ENCODE peak calls at places on chromosomes 13 and 19, in four cellular contexts. One of them, this sample, is unnamed.

GRCh38 chr13:112857914-112858490 is 111.0 kb upstream of the MCF2L start:
- DNase-seq in H1: no peak
- DNase-seq in HepG2: no peak
- DNase-seq in K562: no peak
- DNase-seq in this sample: no peak

GRCh38 chr13:29802621-29803020 is 47.8 kb downstream of the UBL3 start:
- DNase-seq in H1: no peak
- DNase-seq in HepG2: no peak
- DNase-seq in K562: no peak
- DNase-seq in this sample: peak

GRCh38 chr19:40928859-40929258 is 46.8 kb upstream of the CYP2A7 start:
- DNase-seq in H1: no peak
- DNase-seq in HepG2: no peak
- DNase-seq in K562: peak
- DNase-seq in this sample: no peak

GRCh38 chr13:59277106-59277505 is 886.6 kb downstream of the DIAPH3 start:
- DNase-seq in H1: no peak
- DNase-seq in HepG2: no peak
- DNase-seq in K562: no peak
- DNase-seq in this sample: no peak

GRCh38 chr13:111650626-111651025 is 330.2 kb downstream of the TEX29 start:
- DNase-seq in H1: no peak
- DNase-seq in HepG2: no peak
- DNase-seq in K562: no peak
- DNase-seq in this sample: no peak

GRCh38 chr19:1063030-1063908 is 3.7 kb upstream of the ARHGAP45 start:
- DNase-seq in H1: no peak
- DNase-seq in HepG2: no peak
- DNase-seq in K562: peak
- DNase-seq in this sample: no peak

GRCh38 chr19:3593156-3593555 is 7.9 kb downstream of the GIPC3 start:
- DNase-seq in H1: no peak
- DNase-seq in HepG2: no peak
- DNase-seq in K562: no peak
- DNase-seq in this sample: no peak

GRCh38 chr19:46745521-46746280 is at the start of gene FKRP:
- DNase-seq in H1: no peak
- DNase-seq in HepG2: no peak
- DNase-seq in K562: peak
- DNase-seq in this sample: no peak

GRCh38 chr13:76812206-76812882 is 73.9 kb downstream of the KCTD12 start:
- DNase-seq in H1: no peak
- DNase-seq in HepG2: no peak
- DNase-seq in K562: no peak
- DNase-seq in this sample: no peak

GRCh38 chr13:112966776-112967175 is 2.2 kb upstream of the MCF2L start:
- DNase-seq in H1: no peak
- DNase-seq in HepG2: no peak
- DNase-seq in K562: no peak
- DNase-seq in this sample: no peak

GRCh38 chr19:20072936-20073335 is 4.9 kb upstream of the ZNF90 start:
- DNase-seq in H1: no peak
- DNase-seq in HepG2: no peak
- DNase-seq in K562: no peak
- DNase-seq in this sample: no peak

GRCh38 chr19:10985502-10985901 is 24.7 kb downstream of the SMARCA4 start:
- DNase-seq in H1: no peak
- DNase-seq in HepG2: no peak
- DNase-seq in K562: no peak
- DNase-seq in this sample: no peak

GRCh38 chr13:113545455-113545930 is 39.1 kb upstream of the TFDP1 start:
- DNase-seq in H1: no peak
- DNase-seq in HepG2: no peak
- DNase-seq in K562: no peak
- DNase-seq in this sample: peak

GRCh38 chr13:74214321-74214720 is 80.1 kb upstream of the KLF12 start:
- DNase-seq in H1: no peak
- DNase-seq in HepG2: no peak
- DNase-seq in K562: no peak
- DNase-seq in this sample: no peak

GRCh38 chr13:74206855-74207254 is 72.7 kb upstream of the KLF12 start:
- DNase-seq in H1: no peak
- DNase-seq in HepG2: no peak
- DNase-seq in K562: no peak
- DNase-seq in this sample: no peak

GRCh38 chr13:74206061-74206561 is 71.9 kb upstream of the KLF12 start:
- DNase-seq in H1: no peak
- DNase-seq in HepG2: no peak
- DNase-seq in K562: no peak
- DNase-seq in this sample: peak

GRCh38 chr13:74215420-74215819 is 81.2 kb upstream of the KLF12 start:
- DNase-seq in H1: no peak
- DNase-seq in HepG2: no peak
- DNase-seq in K562: no peak
- DNase-seq in this sample: no peak

DNA sequence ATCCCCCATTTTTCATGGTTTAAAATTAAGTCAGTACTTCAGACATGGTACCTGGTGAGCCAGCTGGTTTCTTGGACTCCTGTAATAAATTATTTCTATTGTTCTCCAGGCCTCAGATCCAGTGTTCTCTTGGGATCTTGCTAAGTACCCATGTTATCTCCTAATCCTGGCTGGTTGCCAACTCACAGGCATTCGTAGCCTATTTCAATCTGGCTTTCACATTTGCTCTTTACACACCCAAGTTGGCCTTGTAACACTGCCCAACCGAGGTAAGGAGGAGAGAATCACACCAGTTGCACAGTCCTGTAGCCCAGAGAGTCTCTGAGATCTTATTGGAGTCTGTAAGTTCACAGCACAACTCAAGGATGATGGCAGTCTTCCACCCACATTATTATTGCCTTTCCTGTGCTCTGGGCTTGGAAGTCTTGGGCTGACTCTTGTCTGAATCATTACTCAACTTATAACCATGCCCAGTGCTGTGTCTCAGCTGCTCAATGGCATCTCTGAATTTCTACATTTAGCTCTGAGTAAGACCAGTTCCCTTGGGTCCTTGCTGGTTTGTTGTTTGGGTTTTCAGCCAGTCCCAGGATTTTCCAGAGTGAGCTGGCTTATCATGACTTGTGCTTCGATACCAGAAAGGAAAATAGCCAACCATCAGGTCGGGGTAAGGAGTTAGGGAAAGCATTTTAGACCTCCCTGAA is 76.6 kb upstream of the KLF12 start:
- DNase-seq in H1: no peak
- DNase-seq in HepG2: no peak
- DNase-seq in K562: no peak
- DNase-seq in this sample: peak
- H2AFZ ChIP-seq in H1: peak
- H2AFZ ChIP-seq in HepG2: no peak
- H2AFZ ChIP-seq in K562: no peak
- H2AFZ ChIP-seq in this sample: peak

GRCh38 chr13:28475916-28476725 is 18.8 kb downstream of the FLT1 start:
- DNase-seq in H1: no peak
- DNase-seq in HepG2: no peak
- DNase-seq in K562: peak
- DNase-seq in this sample: peak
- TF ChIP-seq MAFK in H1: no peak
- TF ChIP-seq MAFK in HepG2: no peak
- TF ChIP-seq MAFK in K562: no peak
- TF ChIP-seq MAFK in this sample: no peak

GRCh38 chr13:49279885-49280284 is 32.2 kb downstream of the CDADC1 start:
- DNase-seq in H1: no peak
- DNase-seq in HepG2: no peak
- DNase-seq in K562: no peak
- DNase-seq in this sample: no peak

DNA sequence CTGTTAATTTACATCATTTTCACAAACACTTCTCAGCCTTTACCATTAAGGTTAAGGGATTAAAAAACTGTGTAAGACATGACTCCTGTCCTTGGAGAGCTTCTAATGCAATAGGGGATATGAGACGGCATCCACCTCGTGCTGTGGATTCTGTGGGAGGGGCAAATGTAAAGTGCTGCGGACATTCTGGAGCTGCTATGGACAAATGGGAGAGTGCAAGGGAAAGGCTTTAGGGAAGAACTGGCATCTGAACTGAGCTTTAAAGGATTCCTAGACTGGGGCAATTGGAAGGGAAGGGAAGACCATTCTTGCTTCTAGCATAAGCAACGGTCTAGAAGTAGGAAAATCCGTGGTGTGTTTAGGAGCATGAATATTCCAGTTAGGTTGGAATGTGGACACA is 31.4 kb downstream of the CDADC1 start:
- DNase-seq in H1: no peak
- DNase-seq in HepG2: no peak
- DNase-seq in K562: no peak
- DNase-seq in this sample: no peak
- H2AFZ ChIP-seq in H1: peak
- H2AFZ ChIP-seq in HepG2: no peak
- H2AFZ ChIP-seq in K562: no peak
- H2AFZ ChIP-seq in this sample: peak

DNA sequence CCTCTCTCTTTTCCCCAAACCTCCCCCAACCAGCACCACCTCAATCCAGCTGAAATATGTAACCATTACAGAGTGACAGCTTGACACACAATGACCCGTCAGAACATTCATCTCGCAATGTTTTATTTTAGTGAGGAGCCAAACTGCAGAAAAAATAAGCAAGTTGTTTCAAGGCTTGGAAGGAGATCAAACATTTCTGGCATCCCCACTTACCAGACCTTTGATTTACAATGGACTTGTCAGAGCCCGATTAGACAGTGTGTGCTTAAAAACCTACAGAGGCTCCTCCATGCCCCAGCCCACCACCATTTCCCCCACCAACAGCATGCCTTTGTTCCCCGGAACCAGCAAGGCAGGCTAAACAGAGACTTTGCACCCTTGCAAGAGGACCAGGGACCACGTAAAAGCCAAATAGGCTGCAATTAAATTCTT is 382.8 kb upstream of the ZNF507 start:
- DNase-seq in H1: no peak
- DNase-seq in HepG2: peak
- DNase-seq in K562: no peak
- DNase-seq in this sample: no peak
- TF ChIP-seq MAFK in H1: no peak
- TF ChIP-seq MAFK in HepG2: no peak
- TF ChIP-seq MAFK in K562: no peak
- TF ChIP-seq MAFK in this sample: no peak

GRCh38 chr19:37691881-37692504 is 27.6 kb downstream of the ZNF607 start:
- DNase-seq in H1: peak
- DNase-seq in HepG2: peak
- DNase-seq in K562: peak
- DNase-seq in this sample: peak
- H2AFZ ChIP-seq in H1: peak
- H2AFZ ChIP-seq in HepG2: peak
- H2AFZ ChIP-seq in K562: peak
- H2AFZ ChIP-seq in this sample: peak

DNA sequence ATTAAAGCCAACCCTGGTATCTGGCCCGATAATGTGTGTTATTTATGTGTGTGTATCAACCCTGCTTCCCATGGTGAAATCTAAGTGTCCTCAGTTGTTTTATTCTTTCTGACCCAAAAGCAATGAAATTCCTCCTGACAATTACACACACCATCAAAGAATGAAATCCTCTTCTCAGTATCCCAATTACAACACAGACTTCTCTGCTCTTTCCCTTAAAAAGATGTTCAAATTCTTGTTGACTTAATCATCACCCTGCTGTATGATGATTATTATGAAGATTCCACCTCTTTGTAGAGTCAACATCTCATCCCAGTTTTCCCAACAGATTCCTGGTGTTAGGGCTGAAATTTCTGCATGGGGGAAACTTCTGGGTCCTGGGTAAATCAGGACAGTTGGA is 8.9 kb upstream of the TRPC4 start:
- DNase-seq in H1: no peak
- DNase-seq in HepG2: no peak
- DNase-seq in K562: no peak
- DNase-seq in this sample: peak
- TF ChIP-seq MAFK in H1: no peak
- TF ChIP-seq MAFK in HepG2: no peak
- TF ChIP-seq MAFK in K562: no peak
- TF ChIP-seq MAFK in this sample: no peak

GRCh38 chr19:34590228-34590627 is 86.7 kb downstream of the SCGB2B2 start:
- DNase-seq in H1: no peak
- DNase-seq in HepG2: no peak
- DNase-seq in K562: no peak
- DNase-seq in this sample: no peak

GRCh38 chr19:34589730-34590129 is 87.2 kb downstream of the SCGB2B2 start:
- DNase-seq in H1: no peak
- DNase-seq in HepG2: no peak
- DNase-seq in K562: no peak
- DNase-seq in this sample: no peak

GRCh38 chr19:34588249-34588648 is 88.7 kb downstream of the SCGB2B2 start:
- DNase-seq in H1: no peak
- DNase-seq in HepG2: no peak
- DNase-seq in K562: no peak
- DNase-seq in this sample: no peak

GRCh38 chr19:34588846-34589245 is 88.1 kb downstream of the SCGB2B2 start:
- DNase-seq in H1: no peak
- DNase-seq in HepG2: no peak
- DNase-seq in K562: no peak
- DNase-seq in this sample: no peak
- H2AFZ ChIP-seq in H1: no peak
- H2AFZ ChIP-seq in HepG2: no peak
- H2AFZ ChIP-seq in K562: no peak
- H2AFZ ChIP-seq in this sample: no peak

GRCh38 chr13:67520886-67521285 is 290.8 kb upstream of the PCDH9 start:
- DNase-seq in H1: no peak
- DNase-seq in HepG2: no peak
- DNase-seq in K562: no peak
- DNase-seq in this sample: no peak
- TF ChIP-seq MAFK in H1: no peak
- TF ChIP-seq MAFK in HepG2: no peak
- TF ChIP-seq MAFK in K562: no peak
- TF ChIP-seq MAFK in this sample: no peak